ENCODE peak calls at places on chromosomes 7 and 10, in nine cellular contexts. L, U, V, H, G, E, Z, N and I are unnamed samples.

GRCh38 chr10:115001506-115002381 is 63.7 kb downstream of the TRUB1 start:
- DNase-seq in L (no peak), U (peak; percentile 7), V (peak; percentile 55), H (peak; percentile 36), G (no peak), E (no peak), Z (no peak), N (no peak), I (no peak)

GRCh38 chr7:22728416-22729029 is 1.5 kb downstream of the IL6 start:
- DNase-seq in L (no peak), U (peak; percentile 79), V (peak; percentile 78), H (peak; percentile 85), G (no peak), E (no peak), Z (peak; percentile 32), N (no peak), I (peak; percentile 43)

GRCh38 chr10:76942556-76943416 is 694.8 kb downstream of the KCNMA1 start:
- DNase-seq in L (no peak), U (no peak), V (peak; percentile 17), H (no peak), G (no peak), E (no peak), Z (no peak), N (no peak), I (no peak)

GRCh38 chr10:19629559-19629958 is 186.7 kb upstream of the PLXDC2 start:
- DNase-seq in L (no peak), U (no peak), V (peak; percentile 93), H (peak; percentile 77), G (no peak), E (no peak), Z (peak; percentile 61), N (peak; percentile 69), I (peak; percentile 8)

GRCh38 chr7:109094-109493 is 83.3 kb upstream of the FAM20C start:
- DNase-seq in L (no peak), U (no peak), V (no peak), H (no peak), G (no peak), E (no peak), Z (no peak), N (peak; percentile 61), I (no peak)

GRCh38 chr7:43735802-43736603 is 6.7 kb upstream of the COA1 start:
- DNase-seq in L (no peak), U (no peak), V (peak; percentile 77), H (peak; percentile 23), G (no peak), E (no peak), Z (peak; percentile 15), N (no peak), I (no peak)

GRCh38 chr7:158475036-158475678 is 112.5 kb downstream of the PTPRN2 start:
- DNase-seq in L (no peak), U (no peak), V (no peak), H (no peak), G (no peak), E (no peak), Z (no peak), N (no peak), I (no peak)

GRCh38 chr10:117444497-117445040 is 69.3 kb upstream of the PDZD8 start:
- DNase-seq in L (no peak), U (no peak), V (no peak), H (no peak), G (no peak), E (no peak), Z (no peak), N (peak; percentile 11), I (no peak)

GRCh38 chr7:1646391-1646790 is 23.7 kb upstream of the ELFN1 start:
- DNase-seq in L (no peak), U (no peak), V (no peak), H (no peak), G (no peak), E (no peak), Z (no peak), N (no peak), I (no peak)

GRCh38 chr10:98302711-98303365 is 34.8 kb upstream of the LOXL4 start:
- DNase-seq in L (no peak), U (no peak), V (peak; percentile 27), H (no peak), G (no peak), E (no peak), Z (no peak), N (no peak), I (no peak)

GRCh38 chr7:134755422-134756022 is 23.9 kb upstream of the CALD1 start:
- DNase-seq in L (peak; percentile 37), U (peak; percentile 54), V (peak; percentile 56), H (peak; percentile 87), G (peak; percentile 26), E (peak; percentile 41), Z (peak; percentile 50), N (no peak), I (no peak)

GRCh38 chr7:157475601-157476000 is 138.8 kb downstream of the DNAJB6 start:
- DNase-seq in L (no peak), U (no peak), V (no peak), H (no peak), G (no peak), E (no peak), Z (no peak), N (peak; percentile 18), I (peak; percentile 21)

GRCh38 chr10:130141460-130141859 is 5.3 kb downstream of the GLRX3 start:
- DNase-seq in L (no peak), U (peak; percentile 10), V (peak; percentile 40), H (no peak), G (no peak), E (no peak), Z (peak; percentile 43), N (no peak), I (no peak)

GRCh38 chr7:100867040-100867795 is at the start of gene TRIP6:
- DNase-seq in L (no peak), U (peak; percentile 76), V (peak; percentile 95), H (peak; percentile 96), G (no peak), E (peak; percentile 88), Z (peak; percentile 83), N (peak; percentile 86), I (peak; percentile 99)

GRCh38 chr10:103184615-103185014 is 8.5 kb downstream of the NT5C2 start:
- DNase-seq in L (no peak), U (peak; percentile 49), V (peak; percentile 54), H (peak; percentile 66), G (no peak), E (no peak), Z (no peak), N (no peak), I (no peak)

DNA sequence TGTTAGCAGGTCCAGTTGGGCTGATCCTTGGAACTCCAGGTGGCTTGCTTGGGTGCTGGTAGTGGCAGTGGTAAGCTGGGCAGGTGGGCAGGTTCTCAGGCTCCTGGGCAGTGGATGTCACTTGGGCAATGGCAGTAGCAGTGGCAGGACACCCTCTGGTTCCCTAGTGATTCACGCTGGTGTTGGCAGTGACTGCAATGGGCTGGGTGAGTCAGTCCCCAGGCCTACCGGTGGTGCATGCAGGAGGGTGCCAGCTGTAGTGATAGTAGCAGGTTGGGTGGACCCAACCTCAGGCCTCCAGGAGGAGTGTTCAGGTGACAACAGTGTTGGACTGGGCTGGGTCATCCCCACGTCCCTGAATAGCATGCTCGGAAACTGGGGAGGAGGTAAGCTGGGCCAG is 189.2 kb downstream of the ZEB1 start:
- DNase-seq in L (no peak), U (no peak), V (no peak), H (no peak), G (no peak), E (no peak), Z (no peak), N (no peak), I (no peak)
- H3K36me3 ChIP-seq in L (peaks cover 5% of the 10 kb centered on the region), U (peaks cover 20% of the 10 kb centered on the region), V (peaks cover 10% of the 10 kb centered on the region), H (peaks cover 84% of the 10 kb centered on the region), G (peaks cover 37% of the 10 kb centered on the region), E (no peaks in the 10 kb centered on the region), Z (peaks cover 5% of the 10 kb centered on the region), N (peaks cover 98% of the 10 kb centered on the region), I (no peaks in the 10 kb centered on the region)

GRCh38 chr10:31157125-31157983 is 125.7 kb upstream of the ZNF438 start:
- DNase-seq in L (no peak), U (no peak), V (peak; percentile 76), H (peak; percentile 60), G (peak; percentile 33), E (no peak), Z (no peak), N (no peak), I (no peak)
- H3K4me3 ChIP-seq in L (no peak overlapping the region), U (no peak overlapping the region), V (no peak overlapping the region), H (peak overlapping the region; percentile 46), G (no peak overlapping the region), E (no peak overlapping the region), Z (no peak overlapping the region), N (no peak overlapping the region), I (no peak overlapping the region)

GRCh38 chr10:59706851-59707797 is 2.5 kb downstream of the SLC16A9 start:
- DNase-seq in L (no peak), U (no peak), V (no peak), H (no peak), G (no peak), E (no peak), Z (no peak), N (no peak), I (no peak)

GRCh38 chr10:59711871-59712491 is 2.3 kb upstream of the SLC16A9 start:
- DNase-seq in L (no peak), U (no peak), V (peak; percentile 5), H (no peak), G (peak; percentile 7), E (no peak), Z (no peak), N (no peak), I (no peak)

GRCh38 chr10:59713196-59713821 is 3.7 kb upstream of the SLC16A9 start:
- DNase-seq in L (no peak), U (no peak), V (no peak), H (no peak), G (no peak), E (no peak), Z (no peak), N (no peak), I (no peak)

GRCh38 chr10:59708816-59709471 is 706 bp downstream of the SLC16A9 start:
- DNase-seq in L (peak; percentile 53), U (peak; percentile 2), V (peak; percentile 16), H (no peak), G (peak; percentile 37), E (no peak), Z (no peak), N (peak; percentile 80), I (peak; percentile 83)

DNA sequence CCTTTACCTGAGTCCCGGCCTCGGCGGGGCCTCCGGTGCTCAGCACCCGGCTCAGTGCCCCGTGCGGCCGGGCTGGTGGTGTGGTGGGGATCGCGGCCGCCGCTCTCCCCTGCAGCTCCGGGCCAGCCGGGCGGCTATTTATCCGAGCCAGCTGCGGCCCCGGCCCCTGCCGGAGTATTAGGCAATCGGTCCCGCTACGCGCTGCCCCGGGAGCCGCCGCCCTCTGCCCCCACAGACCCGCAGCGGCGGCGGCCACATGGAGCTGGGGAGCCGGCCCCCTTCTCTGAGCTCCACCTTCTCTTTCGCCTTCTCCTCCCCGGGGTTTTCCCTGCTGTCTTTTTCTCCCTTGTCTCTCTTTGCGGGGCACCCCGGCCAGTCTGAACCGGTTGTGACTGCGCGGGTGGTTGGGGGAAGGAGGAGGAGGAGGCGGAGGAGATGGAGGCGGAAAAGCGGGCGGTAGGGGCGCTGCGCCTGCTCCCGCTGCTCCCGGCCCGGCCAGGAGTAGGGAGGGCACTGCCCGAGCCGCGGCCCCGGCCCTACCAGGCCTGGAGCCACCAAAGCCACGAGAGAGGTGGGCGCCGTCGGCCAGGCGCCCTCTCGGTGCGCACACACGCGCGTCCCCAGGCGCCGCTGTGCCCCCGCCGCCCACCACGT is at the start of gene SLC16A9:
- DNase-seq in L (peak; percentile 92), U (peak; percentile 18), V (peak; percentile 69), H (peak; percentile 52), G (peak; percentile 75), E (peak; percentile 71), Z (peak; percentile 22), N (peak; percentile 84), I (peak; percentile 91)
- H3K27me3 ChIP-seq in L (no peaks in the 10 kb centered on the region), U (peaks cover 41% of the 10 kb centered on the region), V (peaks cover 18% of the 10 kb centered on the region), H (peaks cover 29% of the 10 kb centered on the region), G (no peaks in the 10 kb centered on the region), E (peaks cover 5% of the 10 kb centered on the region), Z (peaks cover 38% of the 10 kb centered on the region), N (no peaks in the 10 kb centered on the region), I (peaks cover 29% of the 10 kb centered on the region)

GRCh38 chr10:131938681-131939080 is 37.9 kb downstream of the PPP2R2D start:
- DNase-seq in L (no peak), U (no peak), V (no peak), H (no peak), G (no peak), E (no peak), Z (no peak), N (peak; percentile 47), I (no peak)
- H3K36me3 ChIP-seq in L (peaks cover 25% of the 10 kb centered on the region), U (peaks cover 4% of the 10 kb centered on the region), V (peaks cover 22% of the 10 kb centered on the region), H (peaks cover 58% of the 10 kb centered on the region), G (peaks cover 26% of the 10 kb centered on the region), E (no peaks in the 10 kb centered on the region), Z (peaks cover 19% of the 10 kb centered on the region), N (peaks cover 95% of the 10 kb centered on the region), I (peaks cover 20% of the 10 kb centered on the region)